ENCODE peak calls at places on chromosome 6, in eight cellular contexts. One of them, this sample, is unnamed.

GRCh38 chr6:13304580-13305255 is 23.6 kb downstream of the TBC1D7 start:
- DNase-seq in coronary artery: no peak
- DNase-seq in dorsolateral prefrontal cortex: no peak
- DNase-seq in omental fat pad: no peak
- DNase-seq in endothelial cell: no peak
- DNase-seq in spleen: no peak
- DNase-seq in pancreas: no peak
- DNase-seq in endothelial cell of umbilical vein: no peak
- DNase-seq in this sample: no peak

GRCh38 chr6:168711049-168711640 is 270.2 kb downstream of the SMOC2 start:
- DNase-seq in spleen: no peak
- DNase-seq in omental fat pad: no peak
- DNase-seq in coronary artery: no peak
- DNase-seq in pancreas: no peak
- DNase-seq in endothelial cell: no peak
- DNase-seq in dorsolateral prefrontal cortex: no peak
- DNase-seq in endothelial cell of umbilical vein: no peak
- DNase-seq in this sample: no peak

GRCh38 chr6:55108469-55109130 is 65.7 kb upstream of the HCRTR2 start:
- DNase-seq in coronary artery: no peak
- DNase-seq in endothelial cell: no peak
- DNase-seq in pancreas: no peak
- DNase-seq in spleen: peak; percentile 41
- DNase-seq in omental fat pad: no peak
- DNase-seq in endothelial cell of umbilical vein: no peak
- DNase-seq in dorsolateral prefrontal cortex: no peak
- DNase-seq in this sample: no peak

GRCh38 chr6:137808191-137808590 is 58.9 kb upstream of the TNFAIP3 start:
- DNase-seq in coronary artery: no peak
- DNase-seq in spleen: no peak
- DNase-seq in pancreas: no peak
- DNase-seq in endothelial cell of umbilical vein: peak; percentile 53
- DNase-seq in omental fat pad: no peak
- DNase-seq in endothelial cell: no peak
- DNase-seq in dorsolateral prefrontal cortex: no peak
- DNase-seq in this sample: no peak

GRCh38 chr6:16731503-16732018 is 29.7 kb downstream of the ATXN1 start:
- DNase-seq in pancreas: no peak
- DNase-seq in coronary artery: no peak
- DNase-seq in endothelial cell: no peak
- DNase-seq in dorsolateral prefrontal cortex: no peak
- DNase-seq in spleen: no peak
- DNase-seq in omental fat pad: no peak
- DNase-seq in endothelial cell of umbilical vein: peak; percentile 10
- DNase-seq in this sample: no peak

GRCh38 chr6:146968041-146968760 is 236.0 kb upstream of the STXBP5 start:
- DNase-seq in dorsolateral prefrontal cortex: no peak
- DNase-seq in endothelial cell of umbilical vein: peak; percentile 72
- DNase-seq in coronary artery: no peak
- DNase-seq in spleen: no peak
- DNase-seq in endothelial cell: no peak
- DNase-seq in omental fat pad: no peak
- DNase-seq in pancreas: no peak
- DNase-seq in this sample: no peak

GRCh38 chr6:87837444-87837843 is 135.4 kb upstream of the AKIRIN2 start:
- DNase-seq in endothelial cell: no peak
- DNase-seq in endothelial cell of umbilical vein: no peak
- DNase-seq in pancreas: no peak
- DNase-seq in omental fat pad: no peak
- DNase-seq in dorsolateral prefrontal cortex: no peak
- DNase-seq in coronary artery: no peak
- DNase-seq in spleen: no peak
- DNase-seq in this sample: no peak

GRCh38 chr6:161009991-161010390 is 18.4 kb downstream of the MAP3K4 start:
- DNase-seq in coronary artery: no peak
- DNase-seq in endothelial cell of umbilical vein: no peak
- DNase-seq in dorsolateral prefrontal cortex: no peak
- DNase-seq in spleen: no peak
- DNase-seq in omental fat pad: no peak
- DNase-seq in endothelial cell: no peak
- DNase-seq in pancreas: no peak
- DNase-seq in this sample: no peak

GRCh38 chr6:137692806-137693205 is 174.3 kb upstream of the TNFAIP3 start:
- DNase-seq in omental fat pad: no peak
- DNase-seq in coronary artery: no peak
- DNase-seq in endothelial cell of umbilical vein: no peak
- DNase-seq in spleen: no peak
- DNase-seq in dorsolateral prefrontal cortex: no peak
- DNase-seq in endothelial cell: no peak
- DNase-seq in pancreas: no peak
- DNase-seq in this sample: no peak

GRCh38 chr6:42978487-42978792 is 541 bp downstream of the PEX6 start:
- DNase-seq in pancreas: peak; percentile 41
- DNase-seq in dorsolateral prefrontal cortex: no peak
- DNase-seq in coronary artery: no peak
- DNase-seq in endothelial cell: no peak
- DNase-seq in endothelial cell of umbilical vein: peak; percentile 37
- DNase-seq in omental fat pad: no peak
- DNase-seq in spleen: peak; percentile 90
- DNase-seq in this sample: peak; percentile 68

GRCh38 chr6:89792881-89793280 is 26.7 kb downstream of the MDN1 start:
- DNase-seq in endothelial cell of umbilical vein: peak; percentile 46
- DNase-seq in coronary artery: no peak
- DNase-seq in omental fat pad: no peak
- DNase-seq in spleen: no peak
- DNase-seq in endothelial cell: peak; percentile 43
- DNase-seq in dorsolateral prefrontal cortex: no peak
- DNase-seq in pancreas: no peak
- DNase-seq in this sample: no peak

GRCh38 chr6:26231006-26231587 is 133.9 kb upstream of the BTN3A2 start:
- DNase-seq in endothelial cell: no peak
- DNase-seq in spleen: no peak
- DNase-seq in endothelial cell of umbilical vein: no peak
- DNase-seq in pancreas: no peak
- DNase-seq in dorsolateral prefrontal cortex: no peak
- DNase-seq in omental fat pad: no peak
- DNase-seq in coronary artery: no peak
- DNase-seq in this sample: no peak

GRCh38 chr6:26032387-26033131 is 54.7 kb upstream of the HFE start:
- DNase-seq in endothelial cell of umbilical vein: peak; percentile 68
- DNase-seq in omental fat pad: no peak
- DNase-seq in coronary artery: no peak
- DNase-seq in endothelial cell: no peak
- DNase-seq in spleen: no peak
- DNase-seq in pancreas: no peak
- DNase-seq in dorsolateral prefrontal cortex: no peak
- DNase-seq in this sample: no peak

GRCh38 chr6:158660331-158660730 is 10.5 kb downstream of the SYTL3 start:
- DNase-seq in endothelial cell of umbilical vein: no peak
- DNase-seq in dorsolateral prefrontal cortex: no peak
- DNase-seq in coronary artery: no peak
- DNase-seq in pancreas: peak; percentile 37
- DNase-seq in spleen: peak; percentile 75
- DNase-seq in endothelial cell: no peak
- DNase-seq in omental fat pad: no peak
- DNase-seq in this sample: peak; percentile 55

GRCh38 chr6:35624341-35625070 is 64.2 kb downstream of the FKBP5 start:
- DNase-seq in omental fat pad: no peak
- DNase-seq in spleen: no peak
- DNase-seq in endothelial cell: no peak
- DNase-seq in dorsolateral prefrontal cortex: no peak
- DNase-seq in coronary artery: no peak
- DNase-seq in endothelial cell of umbilical vein: peak; percentile 42
- DNase-seq in pancreas: no peak
- DNase-seq in this sample: no peak

GRCh38 chr6:45326698-45327417 is 1.3 kb upstream of the RUNX2 start:
- DNase-seq in coronary artery: no peak
- DNase-seq in endothelial cell of umbilical vein: no peak
- DNase-seq in spleen: no peak
- DNase-seq in pancreas: no peak
- DNase-seq in omental fat pad: no peak
- DNase-seq in dorsolateral prefrontal cortex: no peak
- DNase-seq in endothelial cell: no peak
- DNase-seq in this sample: no peak

GRCh38 chr6:155093430-155093829 is 98.3 kb downstream of the TIAM2 start:
- DNase-seq in spleen: no peak
- DNase-seq in omental fat pad: no peak
- DNase-seq in endothelial cell of umbilical vein: no peak
- DNase-seq in dorsolateral prefrontal cortex: no peak
- DNase-seq in endothelial cell: no peak
- DNase-seq in pancreas: no peak
- DNase-seq in coronary artery: no peak
- DNase-seq in this sample: peak; percentile 4

GRCh38 chr6:15504581-15505350 is 158.1 kb downstream of the DTNBP1 start:
- DNase-seq in pancreas: peak; percentile 42
- DNase-seq in spleen: peak; percentile 76
- DNase-seq in omental fat pad: peak; percentile 22
- DNase-seq in endothelial cell: no peak
- DNase-seq in endothelial cell of umbilical vein: peak; percentile 91
- DNase-seq in dorsolateral prefrontal cortex: peak; percentile 73
- DNase-seq in coronary artery: no peak
- DNase-seq in this sample: peak; percentile 71

GRCh38 chr6:169188051-169188863 is 65.4 kb downstream of the THBS2 start:
- DNase-seq in omental fat pad: no peak
- DNase-seq in pancreas: no peak
- DNase-seq in endothelial cell: no peak
- DNase-seq in spleen: no peak
- DNase-seq in coronary artery: no peak
- DNase-seq in dorsolateral prefrontal cortex: no peak
- DNase-seq in endothelial cell of umbilical vein: no peak
- DNase-seq in this sample: no peak

DNA sequence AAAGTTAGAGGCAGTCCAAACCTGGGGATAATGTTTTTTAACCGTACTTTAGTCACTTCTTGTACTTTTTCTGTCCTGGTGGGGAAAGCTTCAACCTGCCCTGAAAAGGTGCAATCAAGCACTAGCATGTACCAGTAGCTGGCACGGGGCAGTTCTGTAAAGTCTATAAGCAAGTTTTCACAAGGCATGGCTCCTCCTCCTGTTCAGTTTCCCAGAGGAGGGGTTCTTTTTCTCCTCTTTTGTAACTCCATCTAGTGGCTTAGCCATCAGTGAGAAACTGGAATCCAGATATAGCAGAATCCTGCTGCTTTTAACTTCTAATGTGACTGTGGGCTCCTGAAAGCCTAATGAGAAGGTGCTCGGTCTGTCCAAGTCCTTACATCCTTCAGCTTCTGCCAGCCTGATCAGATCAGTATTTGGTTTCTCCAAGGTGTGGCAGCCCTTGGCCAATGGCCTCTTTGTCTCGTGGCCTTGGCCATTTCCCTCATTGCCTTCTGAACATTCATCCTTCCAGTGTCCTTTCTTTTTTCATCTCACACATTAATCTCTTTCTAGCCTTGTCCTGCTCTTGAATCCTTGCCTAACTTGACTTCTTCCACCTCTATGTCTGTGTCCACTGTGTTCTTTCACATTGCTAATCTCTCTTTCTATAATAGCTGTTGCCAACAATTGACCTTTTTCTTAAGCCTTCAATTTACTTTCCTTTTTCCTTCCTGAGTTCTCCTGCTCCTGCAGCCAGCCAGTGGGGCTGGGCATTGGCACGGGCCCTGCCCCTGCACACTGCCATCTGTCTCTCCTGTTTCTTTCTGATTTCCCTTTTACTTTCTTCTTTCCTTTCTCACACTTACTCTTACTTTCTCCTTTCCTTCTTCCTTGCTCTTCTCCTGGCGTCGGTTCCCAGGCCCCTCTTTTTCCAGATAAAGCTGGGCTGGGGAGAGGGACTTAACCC is 222.0 kb upstream of the SYNCRIP start:
- DNase-seq in omental fat pad: no peak
- DNase-seq in endothelial cell of umbilical vein: peak; percentile 42
- DNase-seq in coronary artery: no peak
- DNase-seq in dorsolateral prefrontal cortex: no peak
- DNase-seq in endothelial cell: no peak
- DNase-seq in spleen: no peak
- DNase-seq in pancreas: peak; percentile 20
- DNase-seq in this sample: no peak
- TF ChIP-seq CTCF in omental fat pad: no peak
- TF ChIP-seq CTCF in endothelial cell of umbilical vein: no peak
- TF ChIP-seq CTCF in coronary artery: no peak
- TF ChIP-seq CTCF in dorsolateral prefrontal cortex: no peak
- TF ChIP-seq CTCF in endothelial cell: no peak
- TF ChIP-seq CTCF in spleen: no peak
- TF ChIP-seq CTCF in pancreas: no peak
- TF ChIP-seq CTCF in this sample: no peak

DNA sequence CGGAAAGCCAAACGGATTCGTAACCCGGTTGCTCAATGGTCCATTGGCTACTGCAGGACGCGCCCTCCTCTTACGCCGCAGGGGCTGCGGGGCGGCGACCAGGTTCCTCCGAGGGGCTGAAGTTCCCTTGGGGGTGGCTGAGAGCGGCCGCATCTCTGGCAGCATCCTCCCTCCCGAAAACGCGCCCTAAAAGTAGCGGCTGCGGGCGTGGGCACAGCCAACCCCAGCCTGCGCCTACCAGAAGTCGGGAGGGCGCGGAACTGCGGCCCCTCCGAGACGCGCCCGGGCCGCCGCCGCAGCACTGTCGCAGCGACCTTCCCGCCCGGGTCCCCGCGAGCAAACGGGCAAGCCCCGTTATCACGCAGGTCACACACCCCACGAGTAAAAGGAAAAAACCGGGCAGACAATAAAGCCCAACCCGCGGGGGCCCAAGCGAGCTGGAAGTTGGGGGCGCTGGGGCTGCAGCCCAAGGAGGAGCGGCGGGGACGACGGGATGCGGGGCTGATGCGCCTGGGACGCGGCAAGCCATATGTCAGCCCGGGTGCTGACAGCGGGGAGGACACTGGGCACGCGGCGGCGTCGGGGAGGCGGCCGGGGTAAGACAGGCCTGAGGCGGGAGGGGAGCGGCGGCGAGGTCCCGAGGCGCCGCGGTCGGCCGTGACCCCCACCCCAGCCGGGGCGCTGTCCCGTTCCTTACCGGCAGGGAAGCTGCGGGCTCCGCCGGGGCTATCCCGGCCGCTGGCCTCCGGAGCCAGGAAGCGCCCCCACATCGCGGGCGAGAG is 700 bp downstream of the CEP85L start:
- DNase-seq in dorsolateral prefrontal cortex: no peak
- DNase-seq in spleen: peak; percentile 89
- DNase-seq in omental fat pad: peak; percentile 31
- DNase-seq in coronary artery: peak; percentile 77
- DNase-seq in endothelial cell: peak; percentile 41
- DNase-seq in endothelial cell of umbilical vein: no peak
- DNase-seq in pancreas: peak; percentile 19
- DNase-seq in this sample: peak; percentile 52
- TF ChIP-seq CTCF in dorsolateral prefrontal cortex: no peak
- TF ChIP-seq CTCF in spleen: no peak
- TF ChIP-seq CTCF in omental fat pad: no peak
- TF ChIP-seq CTCF in coronary artery: no peak
- TF ChIP-seq CTCF in endothelial cell: peak; percentile 36
- TF ChIP-seq CTCF in endothelial cell of umbilical vein: no peak
- TF ChIP-seq CTCF in pancreas: no peak
- TF ChIP-seq CTCF in this sample: no peak

GRCh38 chr6:107636486-107636885 is 146.6 kb downstream of the SOBP start:
- DNase-seq in spleen: no peak
- DNase-seq in endothelial cell: no peak
- DNase-seq in dorsolateral prefrontal cortex: no peak
- DNase-seq in pancreas: no peak
- DNase-seq in coronary artery: no peak
- DNase-seq in endothelial cell of umbilical vein: no peak
- DNase-seq in omental fat pad: no peak
- DNase-seq in this sample: no peak
- TF ChIP-seq CTCF in spleen: no peak
- TF ChIP-seq CTCF in endothelial cell: peak; percentile 32
- TF ChIP-seq CTCF in dorsolateral prefrontal cortex: no peak
- TF ChIP-seq CTCF in pancreas: no peak
- TF ChIP-seq CTCF in coronary artery: no peak
- TF ChIP-seq CTCF in endothelial cell of umbilical vein: no peak
- TF ChIP-seq CTCF in omental fat pad: no peak
- TF ChIP-seq CTCF in this sample: no peak

GRCh38 chr6:80425089-80425823 is 318.8 kb downstream of the BCKDHB start:
- DNase-seq in pancreas: no peak
- DNase-seq in omental fat pad: no peak
- DNase-seq in endothelial cell of umbilical vein: no peak
- DNase-seq in spleen: no peak
- DNase-seq in dorsolateral prefrontal cortex: no peak
- DNase-seq in endothelial cell: no peak
- DNase-seq in coronary artery: no peak
- DNase-seq in this sample: no peak
- TF ChIP-seq CTCF in pancreas: no peak
- TF ChIP-seq CTCF in omental fat pad: no peak
- TF ChIP-seq CTCF in endothelial cell of umbilical vein: no peak
- TF ChIP-seq CTCF in spleen: no peak
- TF ChIP-seq CTCF in dorsolateral prefrontal cortex: no peak
- TF ChIP-seq CTCF in endothelial cell: no peak
- TF ChIP-seq CTCF in coronary artery: no peak
- TF ChIP-seq CTCF in this sample: no peak